ENCODE peak calls at places on chromosomes 4 and X, in seven cellular contexts. One of them, this sample, is unnamed.

GRCh38 chr4:677431-678293 is 3.3 kb downstream of the MYL5 start:
- DNase-seq in OCI-LY7: peak
- DNase-seq in posterior cingulate gyrus: no peak
- DNase-seq in NCI-H1105: no peak
- DNase-seq in foreskin fibroblast: peak
- DNase-seq in MM.1S: no peak
- DNase-seq in T-helper 9 cell: no peak
- DNase-seq in this sample: no peak

GRCh38 chr4:89001647-89002518 is 55.1 kb downstream of the FAM13A start:
- DNase-seq in OCI-LY7: no peak
- DNase-seq in T-helper 9 cell: no peak
- DNase-seq in MM.1S: no peak
- DNase-seq in posterior cingulate gyrus: no peak
- DNase-seq in NCI-H1105: peak
- DNase-seq in foreskin fibroblast: peak
- DNase-seq in this sample: no peak

GRCh38 chr4:110454456-110454855 is 21.5 kb upstream of the ENPEP start:
- DNase-seq in foreskin fibroblast: no peak
- DNase-seq in MM.1S: no peak
- DNase-seq in posterior cingulate gyrus: no peak
- DNase-seq in OCI-LY7: no peak
- DNase-seq in T-helper 9 cell: no peak
- DNase-seq in NCI-H1105: no peak
- DNase-seq in this sample: no peak

GRCh38 chr4:189597341-189597740 is 343.3 kb upstream of the FRG1 start:
- DNase-seq in NCI-H1105: no peak
- DNase-seq in T-helper 9 cell: no peak
- DNase-seq in OCI-LY7: no peak
- DNase-seq in posterior cingulate gyrus: no peak
- DNase-seq in foreskin fibroblast: no peak
- DNase-seq in MM.1S: no peak
- DNase-seq in this sample: no peak

GRCh38 chrX:118373538-118373937 is 27.6 kb downstream of the WDR44 start:
- DNase-seq in posterior cingulate gyrus: no peak
- DNase-seq in OCI-LY7: no peak
- DNase-seq in MM.1S: no peak
- DNase-seq in foreskin fibroblast: no peak
- DNase-seq in T-helper 9 cell: no peak
- DNase-seq in NCI-H1105: peak
- DNase-seq in this sample: no peak

GRCh38 chr4:142194905-142195304 is 558.5 kb downstream of the IL15 start:
- DNase-seq in OCI-LY7: no peak
- DNase-seq in foreskin fibroblast: peak
- DNase-seq in MM.1S: no peak
- DNase-seq in NCI-H1105: no peak
- DNase-seq in posterior cingulate gyrus: no peak
- DNase-seq in T-helper 9 cell: no peak
- DNase-seq in this sample: no peak

GRCh38 chr4:13544556-13545393 is 467 bp upstream of the NKX3-2 start:
- DNase-seq in posterior cingulate gyrus: no peak
- DNase-seq in NCI-H1105: peak
- DNase-seq in T-helper 9 cell: no peak
- DNase-seq in foreskin fibroblast: peak
- DNase-seq in OCI-LY7: peak
- DNase-seq in MM.1S: no peak
- DNase-seq in this sample: no peak

GRCh38 chr4:25861422-25861926 is 1.3 kb downstream of the SEL1L3 start:
- DNase-seq in T-helper 9 cell: no peak
- DNase-seq in foreskin fibroblast: no peak
- DNase-seq in posterior cingulate gyrus: no peak
- DNase-seq in MM.1S: peak
- DNase-seq in NCI-H1105: no peak
- DNase-seq in OCI-LY7: peak
- DNase-seq in this sample: no peak

GRCh38 chr4:148539387-148539786 is 97.2 kb upstream of the NR3C2 start:
- DNase-seq in OCI-LY7: no peak
- DNase-seq in posterior cingulate gyrus: no peak
- DNase-seq in NCI-H1105: no peak
- DNase-seq in foreskin fibroblast: no peak
- DNase-seq in MM.1S: no peak
- DNase-seq in T-helper 9 cell: no peak
- DNase-seq in this sample: no peak

GRCh38 chrX:21374994-21375794 is 976 bp downstream of the CNKSR2 start:
- DNase-seq in posterior cingulate gyrus: no peak
- DNase-seq in NCI-H1105: no peak
- DNase-seq in OCI-LY7: no peak
- DNase-seq in T-helper 9 cell: no peak
- DNase-seq in MM.1S: no peak
- DNase-seq in foreskin fibroblast: no peak
- DNase-seq in this sample: no peak

GRCh38 chr4:73257995-73258667 is 467 bp downstream of the ANKRD17 start:
- DNase-seq in T-helper 9 cell: no peak
- DNase-seq in MM.1S: peak
- DNase-seq in NCI-H1105: no peak
- DNase-seq in foreskin fibroblast: peak
- DNase-seq in posterior cingulate gyrus: no peak
- DNase-seq in OCI-LY7: peak
- DNase-seq in this sample: no peak

GRCh38 chr4:146192060-146192459 is 16.5 kb downstream of the LSM6 start:
- DNase-seq in OCI-LY7: no peak
- DNase-seq in posterior cingulate gyrus: no peak
- DNase-seq in NCI-H1105: no peak
- DNase-seq in foreskin fibroblast: peak
- DNase-seq in T-helper 9 cell: no peak
- DNase-seq in MM.1S: no peak
- DNase-seq in this sample: no peak

GRCh38 chr4:109389367-109390118 is 44.1 kb upstream of the SEC24B start:
- DNase-seq in MM.1S: peak
- DNase-seq in NCI-H1105: no peak
- DNase-seq in T-helper 9 cell: no peak
- DNase-seq in foreskin fibroblast: peak
- DNase-seq in posterior cingulate gyrus: no peak
- DNase-seq in OCI-LY7: peak
- DNase-seq in this sample: no peak

GRCh38 chr4:83862471-83862870 is 326.6 kb downstream of the GPAT3 start:
- DNase-seq in MM.1S: no peak
- DNase-seq in foreskin fibroblast: no peak
- DNase-seq in NCI-H1105: no peak
- DNase-seq in T-helper 9 cell: no peak
- DNase-seq in posterior cingulate gyrus: no peak
- DNase-seq in OCI-LY7: no peak
- DNase-seq in this sample: no peak

GRCh38 chr4:8666581-8666980 is 74.0 kb downstream of the CPZ start:
- DNase-seq in foreskin fibroblast: no peak
- DNase-seq in T-helper 9 cell: no peak
- DNase-seq in posterior cingulate gyrus: no peak
- DNase-seq in NCI-H1105: no peak
- DNase-seq in OCI-LY7: no peak
- DNase-seq in MM.1S: no peak
- DNase-seq in this sample: no peak

GRCh38 chr4:6378493-6379445 is 93.6 kb downstream of the PPP2R2C start:
- DNase-seq in OCI-LY7: no peak
- DNase-seq in T-helper 9 cell: no peak
- DNase-seq in NCI-H1105: no peak
- DNase-seq in MM.1S: no peak
- DNase-seq in posterior cingulate gyrus: peak
- DNase-seq in foreskin fibroblast: no peak
- DNase-seq in this sample: peak

GRCh38 chrX:66684196-66684595 is 45.3 kb upstream of the EDA2R start:
- DNase-seq in foreskin fibroblast: peak
- DNase-seq in OCI-LY7: no peak
- DNase-seq in T-helper 9 cell: no peak
- DNase-seq in MM.1S: no peak
- DNase-seq in NCI-H1105: no peak
- DNase-seq in posterior cingulate gyrus: no peak
- DNase-seq in this sample: no peak

GRCh38 chr4:129545599-129546278 is 449.8 kb downstream of the C4orf33 start:
- DNase-seq in posterior cingulate gyrus: no peak
- DNase-seq in OCI-LY7: no peak
- DNase-seq in MM.1S: no peak
- DNase-seq in foreskin fibroblast: no peak
- DNase-seq in T-helper 9 cell: no peak
- DNase-seq in NCI-H1105: no peak
- DNase-seq in this sample: peak

GRCh38 chr4:130125468-130125867 is 1029.5 kb downstream of the C4orf33 start:
- DNase-seq in posterior cingulate gyrus: no peak
- DNase-seq in OCI-LY7: no peak
- DNase-seq in MM.1S: no peak
- DNase-seq in T-helper 9 cell: no peak
- DNase-seq in foreskin fibroblast: no peak
- DNase-seq in NCI-H1105: no peak
- DNase-seq in this sample: no peak

GRCh38 chr4:146521543-146522097 is at the start of gene SLC10A7:
- DNase-seq in foreskin fibroblast: peak
- DNase-seq in MM.1S: peak
- DNase-seq in posterior cingulate gyrus: peak
- DNase-seq in T-helper 9 cell: peak
- DNase-seq in OCI-LY7: peak
- DNase-seq in NCI-H1105: peak
- DNase-seq in this sample: peak

GRCh38 chr4:184409911-184410692 is 64.2 kb downstream of the IRF2 start:
- DNase-seq in posterior cingulate gyrus: no peak
- DNase-seq in T-helper 9 cell: peak
- DNase-seq in OCI-LY7: peak
- DNase-seq in foreskin fibroblast: no peak
- DNase-seq in MM.1S: peak
- DNase-seq in NCI-H1105: no peak
- DNase-seq in this sample: no peak

GRCh38 chr4:147581601-147582350 is 35.4 kb upstream of the TMEM184C start:
- DNase-seq in MM.1S: no peak
- DNase-seq in foreskin fibroblast: peak
- DNase-seq in NCI-H1105: no peak
- DNase-seq in posterior cingulate gyrus: no peak
- DNase-seq in OCI-LY7: no peak
- DNase-seq in T-helper 9 cell: no peak
- DNase-seq in this sample: no peak

GRCh38 chr4:48295116-48295515 is 25.5 kb upstream of the TEC start:
- DNase-seq in NCI-H1105: no peak
- DNase-seq in posterior cingulate gyrus: no peak
- DNase-seq in MM.1S: no peak
- DNase-seq in T-helper 9 cell: no peak
- DNase-seq in OCI-LY7: no peak
- DNase-seq in foreskin fibroblast: peak
- DNase-seq in this sample: no peak

This sample was measured in psoas muscle.